ENCODE peak calls at places on chromosome 2, in ten cellular contexts. R is stimulated activated CD8-positive, alpha-beta memory T cell treated with anti-CD3 and anti-CD28 coated beads, Interleukin-15, amount 100 ng/mL, for 1 hour; Q is endothelial cell of umbilical vein; Z is stimulated activated CD4-positive, alpha-beta T cell treated with anti-CD3 and anti-CD28 coated beads, TNF-alpha, amount 100 ng/mL, for 1 hour; L is naive B cell; X is activated T-cell treated with anti-CD3 and anti-CD28 coated beads for 24 hours; J is EL; A is NCI-H226; U is ureter; F is kidney glomerular epithelial cell. B is an unnamed sample.

GRCh38 chr2:234135750-234136221 is 85.3 kb downstream of the SPP2 start:
- DNase-seq in R (peak), Q (peak), Z (no peak), L (peak), X (peak), J (peak), A (peak), U (peak), F (peak), B (peak)

GRCh38 chr2:102442967-102443828 is 20.2 kb downstream of the IL18RAP start:
- DNase-seq in R (no peak), Q (peak), Z (peak), L (no peak), X (peak), J (peak), A (peak), U (no peak), F (peak), B (peak)

GRCh38 chr2:19124135-19124534 is 234.3 kb downstream of the OSR1 start:
- DNase-seq in R (no peak), Q (no peak), Z (no peak), L (no peak), X (no peak), J (peak), A (peak), U (no peak), F (peak), B (no peak)

GRCh38 chr2:55047677-55048299 is 2.5 kb downstream of the RTN4 start:
- DNase-seq in R (no peak), Q (peak), Z (no peak), L (peak), X (no peak), J (peak), A (peak), U (no peak), F (peak), B (no peak)

GRCh38 chr2:241668839-241669238 is 17.8 kb downstream of the DTYMK start:
- DNase-seq in R (no peak), Q (no peak), Z (no peak), L (no peak), X (no peak), J (no peak), A (no peak), U (no peak), F (no peak), B (no peak)

GRCh38 chr2:171723724-171724683 is 36.7 kb downstream of the DYNC1I2 start:
- DNase-seq in R (no peak), Q (peak), Z (no peak), L (no peak), X (no peak), J (peak), A (no peak), U (no peak), F (no peak), B (no peak)

GRCh38 chr2:190069936-190070696 is 7.6 kb upstream of the MSTN start:
- DNase-seq in R (no peak), Q (peak), Z (no peak), L (peak), X (peak), J (peak), A (peak), U (no peak), F (peak), B (peak)

GRCh38 chr2:59789523-59789922 is 763.9 kb downstream of the BCL11A start:
- DNase-seq in R (no peak), Q (no peak), Z (no peak), L (no peak), X (no peak), J (no peak), A (no peak), U (no peak), F (no peak), B (no peak)

GRCh38 chr2:231198291-231199173 is at the start of gene ARMC9:
- DNase-seq in R (peak), Q (peak), Z (peak), L (peak), X (peak), J (peak), A (peak), U (peak), F (peak), B (peak)